ENCODE peak calls at places on chromosomes 3 and 15, in ten cellular contexts. H is stimulated activated effector memory CD8-positive, alpha-beta T cell treated with anti-CD3 and anti-CD28 coated beads, Interleukin-12 subunit alpha, Interleukin-12 subunit beta, amount 100 ng/mL, for 72 hours; W is naive thymus-derived CD8-positive, alpha-beta T cell; V is activated CD4-positive, alpha-beta T cell treated with anti-CD3 and anti-CD28 coated beads, Interleukin-2, amount 50 U/mL, for 1 hour; L is stimulated activated CD8-positive, alpha-beta memory T cell treated with anti-CD3 and anti-CD28 coated beads, Interleukin-15, amount 100 ng/mL, for 24 hours; Y is upper lobe of left lung; P is stomach; R is endothelial cell; U is tibial artery; Q is WTC11. S is an unnamed sample.

GRCh38 chr15:81558056-81558455 is 184.0 kb upstream of the TMC3 start:
- DNase-seq in H (no peak), W (no peak), V (no peak), L (no peak), Y (no peak), P (no peak), R (no peak), U (no peak), Q (no peak), S (no peak)

GRCh38 chr3:126315083-126315658 is 42.0 kb downstream of the KLF15 start:
- DNase-seq in H (no peak), W (no peak), V (no peak), L (no peak), Y (no peak), P (no peak), R (no peak), U (peak), Q (no peak), S (no peak)

GRCh38 chr3:197186887-197187588 is 111.4 kb downstream of the DLG1 start:
- DNase-seq in H (no peak), W (peak), V (no peak), L (no peak), Y (no peak), P (no peak), R (no peak), U (no peak), Q (no peak), S (peak)

GRCh38 chr3:129182390-129183180 is 1.1 kb downstream of the CNBP start:
- DNase-seq in H (no peak), W (peak), V (peak), L (no peak), Y (no peak), P (no peak), R (no peak), U (no peak), Q (no peak), S (no peak)

GRCh38 chr3:181880339-181880738 is 168.6 kb downstream of the SOX2 start:
- DNase-seq in H (no peak), W (no peak), V (no peak), L (no peak), Y (no peak), P (no peak), R (no peak), U (no peak), Q (no peak), S (peak)

GRCh38 chr3:101243285-101244211 is 76.8 kb downstream of the IMPG2 start:
- DNase-seq in H (no peak), W (no peak), V (no peak), L (no peak), Y (no peak), P (no peak), R (no peak), U (no peak), Q (no peak), S (no peak)

GRCh38 chr3:173699353-173699752 is 301.8 kb downstream of the NLGN1 start:
- DNase-seq in H (no peak), W (no peak), V (no peak), L (no peak), Y (no peak), P (no peak), R (no peak), U (no peak), Q (no peak), S (no peak)

GRCh38 chr3:13786811-13787210 is 93.1 kb downstream of the WNT7A start:
- DNase-seq in H (no peak), W (no peak), V (no peak), L (no peak), Y (no peak), P (no peak), R (no peak), U (no peak), Q (no peak), S (no peak)

GRCh38 chr3:196918968-196919367 is 23.4 kb downstream of the NCBP2 start:
- DNase-seq in H (no peak), W (no peak), V (no peak), L (no peak), Y (no peak), P (no peak), R (no peak), U (no peak), Q (no peak), S (no peak)

GRCh38 chr3:193240850-193241706 is at the start of gene PLAAT1:
- DNase-seq in H (no peak), W (no peak), V (no peak), L (no peak), Y (peak), P (peak), R (peak), U (no peak), Q (peak), S (peak)

GRCh38 chr3:102676424-102676823 is 241.6 kb downstream of the ZPLD1 start:
- DNase-seq in H (no peak), W (no peak), V (no peak), L (no peak), Y (no peak), P (no peak), R (no peak), U (no peak), Q (no peak), S (no peak)

S was measured in Ammon's horn.